ENCODE peak calls at places on chromosomes 13 and 19, in six cellular contexts. One of them, this sample, is unnamed.

GRCh38 chr13:97851269-97851668 is 102.2 kb upstream of the IPO5 start:
- DNase-seq in IMR-90: no peak
- DNase-seq in C1 segment of cervical spinal cord: no peak
- DNase-seq in NCI-H1105: no peak
- DNase-seq in NCI-H2081: no peak
- DNase-seq in caudate nucleus: no peak
- DNase-seq in this sample: no peak

GRCh38 chr13:111926501-111927180 is 140.3 kb upstream of the SOX1 start:
- DNase-seq in IMR-90: no peak
- DNase-seq in C1 segment of cervical spinal cord: no peak
- DNase-seq in NCI-H1105: no peak
- DNase-seq in NCI-H2081: no peak
- DNase-seq in caudate nucleus: no peak
- DNase-seq in this sample: no peak

GRCh38 chr13:52868190-52868589 is 19.8 kb upstream of the PCDH8 start:
- DNase-seq in IMR-90: no peak
- DNase-seq in C1 segment of cervical spinal cord: no peak
- DNase-seq in NCI-H1105: no peak
- DNase-seq in NCI-H2081: no peak
- DNase-seq in caudate nucleus: no peak
- DNase-seq in this sample: no peak

GRCh38 chr13:57982782-57983181 is 351.2 kb downstream of the PCDH17 start:
- DNase-seq in IMR-90: no peak
- DNase-seq in C1 segment of cervical spinal cord: no peak
- DNase-seq in NCI-H1105: no peak
- DNase-seq in NCI-H2081: no peak
- DNase-seq in caudate nucleus: no peak
- DNase-seq in this sample: no peak

GRCh38 chr19:51372649-51373504 is at the start of gene NKG7:
- DNase-seq in IMR-90: no peak
- DNase-seq in C1 segment of cervical spinal cord: no peak
- DNase-seq in NCI-H1105: no peak
- DNase-seq in NCI-H2081: no peak
- DNase-seq in caudate nucleus: no peak
- DNase-seq in this sample: no peak

GRCh38 chr19:45049073-45049736 is 10.4 kb downstream of the CLASRP start:
- DNase-seq in IMR-90: no peak
- DNase-seq in C1 segment of cervical spinal cord: peak
- DNase-seq in NCI-H1105: no peak
- DNase-seq in NCI-H2081: no peak
- DNase-seq in caudate nucleus: no peak
- DNase-seq in this sample: no peak

GRCh38 chr13:32947886-32948285 is 68.3 kb upstream of the KL start:
- DNase-seq in IMR-90: no peak
- DNase-seq in C1 segment of cervical spinal cord: no peak
- DNase-seq in NCI-H1105: peak
- DNase-seq in NCI-H2081: peak
- DNase-seq in caudate nucleus: no peak
- DNase-seq in this sample: no peak

GRCh38 chr19:17282488-17283256 is 971 bp downstream of the ANKLE1 start:
- DNase-seq in IMR-90: peak
- DNase-seq in C1 segment of cervical spinal cord: peak
- DNase-seq in NCI-H1105: peak
- DNase-seq in NCI-H2081: peak
- DNase-seq in caudate nucleus: peak
- DNase-seq in this sample: peak

This sample was measured in ELR.